ENCODE peak calls at places on chromosomes 5 and 9, in nine cellular contexts. One of them, this sample, is unnamed.

GRCh38 chr5:72295539-72295938 is 24.5 kb downstream of the MRPS27 start:
- DNase-seq in Peyer's patch: no peak
- DNase-seq in stomach: no peak
- DNase-seq in fibroblast of lung: no peak
- DNase-seq in neural crest cell: no peak
- DNase-seq in type B pancreatic cell: no peak
- DNase-seq in ascending aorta: no peak
- DNase-seq in GM12865: no peak
- DNase-seq in pancreas: no peak
- DNase-seq in this sample: no peak

GRCh38 chr9:94785211-94786169 is 59.0 kb downstream of the AOPEP start:
- DNase-seq in Peyer's patch: no peak
- DNase-seq in stomach: no peak
- DNase-seq in fibroblast of lung: no peak
- DNase-seq in neural crest cell: no peak
- DNase-seq in type B pancreatic cell: no peak
- DNase-seq in ascending aorta: no peak
- DNase-seq in GM12865: no peak
- DNase-seq in pancreas: no peak
- DNase-seq in this sample: no peak

GRCh38 chr9:107467416-107467815 is 22.2 kb downstream of the KLF4 start:
- DNase-seq in Peyer's patch: no peak
- DNase-seq in stomach: no peak
- DNase-seq in fibroblast of lung: no peak
- DNase-seq in neural crest cell: no peak
- DNase-seq in type B pancreatic cell: no peak
- DNase-seq in ascending aorta: no peak
- DNase-seq in GM12865: no peak
- DNase-seq in pancreas: no peak
- DNase-seq in this sample: no peak

GRCh38 chr5:86075139-86075538 is 542.6 kb upstream of the COX7C start:
- DNase-seq in Peyer's patch: no peak
- DNase-seq in stomach: no peak
- DNase-seq in fibroblast of lung: no peak
- DNase-seq in neural crest cell: no peak
- DNase-seq in type B pancreatic cell: no peak
- DNase-seq in ascending aorta: no peak
- DNase-seq in GM12865: no peak
- DNase-seq in pancreas: no peak
- DNase-seq in this sample: no peak

GRCh38 chr9:135000647-135001245 is 83.0 kb upstream of the FCN1 start:
- DNase-seq in Peyer's patch: no peak
- DNase-seq in stomach: no peak
- DNase-seq in fibroblast of lung: peak
- DNase-seq in neural crest cell: no peak
- DNase-seq in type B pancreatic cell: no peak
- DNase-seq in ascending aorta: no peak
- DNase-seq in GM12865: no peak
- DNase-seq in pancreas: no peak
- DNase-seq in this sample: no peak

GRCh38 chr5:31194892-31195291 is 1.4 kb downstream of the CDH6 start:
- DNase-seq in Peyer's patch: no peak
- DNase-seq in stomach: no peak
- DNase-seq in fibroblast of lung: peak
- DNase-seq in neural crest cell: no peak
- DNase-seq in type B pancreatic cell: no peak
- DNase-seq in ascending aorta: no peak
- DNase-seq in GM12865: no peak
- DNase-seq in pancreas: no peak
- DNase-seq in this sample: peak

GRCh38 chr5:103232393-103232999 is 26.1 kb upstream of the MACIR start:
- DNase-seq in Peyer's patch: no peak
- DNase-seq in stomach: no peak
- DNase-seq in fibroblast of lung: peak
- DNase-seq in neural crest cell: no peak
- DNase-seq in type B pancreatic cell: no peak
- DNase-seq in ascending aorta: no peak
- DNase-seq in GM12865: peak
- DNase-seq in pancreas: no peak
- DNase-seq in this sample: peak

GRCh38 chr5:66891184-66891925 is 295.2 kb downstream of the MAST4 start:
- DNase-seq in Peyer's patch: no peak
- DNase-seq in stomach: no peak
- DNase-seq in fibroblast of lung: peak
- DNase-seq in neural crest cell: no peak
- DNase-seq in type B pancreatic cell: no peak
- DNase-seq in ascending aorta: no peak
- DNase-seq in GM12865: no peak
- DNase-seq in pancreas: peak
- DNase-seq in this sample: peak

GRCh38 chr5:89595065-89595464 is 712.1 kb upstream of the MEF2C start:
- DNase-seq in Peyer's patch: no peak
- DNase-seq in stomach: no peak
- DNase-seq in fibroblast of lung: peak
- DNase-seq in neural crest cell: no peak
- DNase-seq in type B pancreatic cell: no peak
- DNase-seq in ascending aorta: no peak
- DNase-seq in GM12865: no peak
- DNase-seq in pancreas: no peak
- DNase-seq in this sample: no peak

GRCh38 chr9:129676970-129677369 is 11.5 kb downstream of the PRRX2 start:
- DNase-seq in Peyer's patch: no peak
- DNase-seq in stomach: no peak
- DNase-seq in fibroblast of lung: no peak
- DNase-seq in neural crest cell: no peak
- DNase-seq in type B pancreatic cell: no peak
- DNase-seq in ascending aorta: no peak
- DNase-seq in GM12865: no peak
- DNase-seq in pancreas: no peak
- DNase-seq in this sample: no peak

GRCh38 chr5:176985516-176985915 is 21.1 kb downstream of the UIMC1 start:
- DNase-seq in Peyer's patch: peak
- DNase-seq in stomach: no peak
- DNase-seq in fibroblast of lung: no peak
- DNase-seq in neural crest cell: no peak
- DNase-seq in type B pancreatic cell: no peak
- DNase-seq in ascending aorta: no peak
- DNase-seq in GM12865: peak
- DNase-seq in pancreas: no peak
- DNase-seq in this sample: no peak

GRCh38 chr5:55850839-55851674 is at the start of gene IL31RA:
- DNase-seq in Peyer's patch: no peak
- DNase-seq in stomach: no peak
- DNase-seq in fibroblast of lung: peak
- DNase-seq in neural crest cell: no peak
- DNase-seq in type B pancreatic cell: no peak
- DNase-seq in ascending aorta: no peak
- DNase-seq in GM12865: no peak
- DNase-seq in pancreas: no peak
- DNase-seq in this sample: peak

GRCh38 chr5:122756263-122756911 is 18.5 kb upstream of the SNX2 start:
- DNase-seq in Peyer's patch: no peak
- DNase-seq in stomach: no peak
- DNase-seq in fibroblast of lung: peak
- DNase-seq in neural crest cell: no peak
- DNase-seq in type B pancreatic cell: no peak
- DNase-seq in ascending aorta: no peak
- DNase-seq in GM12865: peak
- DNase-seq in pancreas: no peak
- DNase-seq in this sample: peak

GRCh38 chr5:40762716-40763115 is 7.0 kb upstream of the TTC33 start:
- DNase-seq in Peyer's patch: no peak
- DNase-seq in stomach: no peak
- DNase-seq in fibroblast of lung: peak
- DNase-seq in neural crest cell: no peak
- DNase-seq in type B pancreatic cell: no peak
- DNase-seq in ascending aorta: no peak
- DNase-seq in GM12865: no peak
- DNase-seq in pancreas: no peak
- DNase-seq in this sample: no peak

GRCh38 chr5:140557136-140557805 is at the start of gene SRA1:
- DNase-seq in Peyer's patch: peak
- DNase-seq in stomach: peak
- DNase-seq in fibroblast of lung: peak
- DNase-seq in neural crest cell: peak
- DNase-seq in type B pancreatic cell: peak
- DNase-seq in ascending aorta: peak
- DNase-seq in GM12865: peak
- DNase-seq in pancreas: peak
- DNase-seq in this sample: peak

GRCh38 chr9:110977259-110977709 is 61.0 kb downstream of the LPAR1 start:
- DNase-seq in Peyer's patch: peak
- DNase-seq in stomach: peak
- DNase-seq in fibroblast of lung: peak
- DNase-seq in neural crest cell: no peak
- DNase-seq in type B pancreatic cell: no peak
- DNase-seq in ascending aorta: no peak
- DNase-seq in GM12865: peak
- DNase-seq in pancreas: peak
- DNase-seq in this sample: peak

GRCh38 chr5:125607018-125607417 is 816.2 kb upstream of the GRAMD2B start:
- DNase-seq in Peyer's patch: no peak
- DNase-seq in stomach: no peak
- DNase-seq in fibroblast of lung: peak
- DNase-seq in neural crest cell: no peak
- DNase-seq in type B pancreatic cell: no peak
- DNase-seq in ascending aorta: no peak
- DNase-seq in GM12865: no peak
- DNase-seq in pancreas: no peak
- DNase-seq in this sample: no peak

GRCh38 chr5:27682600-27682999 is 644.2 kb upstream of the CDH9 start:
- DNase-seq in Peyer's patch: no peak
- DNase-seq in stomach: no peak
- DNase-seq in fibroblast of lung: no peak
- DNase-seq in neural crest cell: no peak
- DNase-seq in type B pancreatic cell: no peak
- DNase-seq in ascending aorta: no peak
- DNase-seq in GM12865: no peak
- DNase-seq in pancreas: no peak
- DNase-seq in this sample: no peak

GRCh38 chr9:4769321-4770080 is 23.2 kb upstream of the RCL1 start:
- DNase-seq in Peyer's patch: no peak
- DNase-seq in stomach: no peak
- DNase-seq in fibroblast of lung: peak
- DNase-seq in neural crest cell: no peak
- DNase-seq in type B pancreatic cell: no peak
- DNase-seq in ascending aorta: no peak
- DNase-seq in GM12865: peak
- DNase-seq in pancreas: no peak
- DNase-seq in this sample: no peak

GRCh38 chr5:173727839-173728778 is 111.7 kb upstream of the BOD1 start:
- DNase-seq in Peyer's patch: no peak
- DNase-seq in stomach: no peak
- DNase-seq in fibroblast of lung: no peak
- DNase-seq in neural crest cell: no peak
- DNase-seq in type B pancreatic cell: no peak
- DNase-seq in ascending aorta: no peak
- DNase-seq in GM12865: no peak
- DNase-seq in pancreas: no peak
- DNase-seq in this sample: no peak

GRCh38 chr9:124861342-124862229 is at the start of the genes ARPC5L and RPL35:
- DNase-seq in Peyer's patch: peak
- DNase-seq in stomach: peak
- DNase-seq in fibroblast of lung: peak
- DNase-seq in neural crest cell: peak
- DNase-seq in type B pancreatic cell: peak
- DNase-seq in ascending aorta: peak
- DNase-seq in GM12865: peak
- DNase-seq in pancreas: peak
- DNase-seq in this sample: peak
- TF ChIP-seq CTCF in Peyer's patch: peak
- TF ChIP-seq CTCF in stomach: no peak
- TF ChIP-seq CTCF in fibroblast of lung: no peak
- TF ChIP-seq CTCF in neural crest cell: no peak
- TF ChIP-seq CTCF in type B pancreatic cell: peak
- TF ChIP-seq CTCF in ascending aorta: no peak
- TF ChIP-seq CTCF in GM12865: peak
- TF ChIP-seq CTCF in pancreas: no peak
- TF ChIP-seq CTCF in this sample: peak

GRCh38 chr9:22528485-22528884 is 81.9 kb downstream of the DMRTA1 start:
- DNase-seq in Peyer's patch: no peak
- DNase-seq in stomach: no peak
- DNase-seq in fibroblast of lung: peak
- DNase-seq in neural crest cell: no peak
- DNase-seq in type B pancreatic cell: no peak
- DNase-seq in ascending aorta: no peak
- DNase-seq in GM12865: no peak
- DNase-seq in pancreas: no peak
- DNase-seq in this sample: no peak
- TF ChIP-seq CTCF in Peyer's patch: no peak
- TF ChIP-seq CTCF in stomach: no peak
- TF ChIP-seq CTCF in fibroblast of lung: peak
- TF ChIP-seq CTCF in neural crest cell: peak
- TF ChIP-seq CTCF in type B pancreatic cell: peak
- TF ChIP-seq CTCF in ascending aorta: no peak
- TF ChIP-seq CTCF in GM12865: no peak
- TF ChIP-seq CTCF in pancreas: no peak
- TF ChIP-seq CTCF in this sample: peak

GRCh38 chr5:52356311-52356918 is 431.3 kb upstream of the ITGA1 start:
- DNase-seq in Peyer's patch: no peak
- DNase-seq in stomach: no peak
- DNase-seq in fibroblast of lung: no peak
- DNase-seq in neural crest cell: no peak
- DNase-seq in type B pancreatic cell: no peak
- DNase-seq in ascending aorta: no peak
- DNase-seq in GM12865: peak
- DNase-seq in pancreas: no peak
- DNase-seq in this sample: peak
- TF ChIP-seq CTCF in Peyer's patch: no peak
- TF ChIP-seq CTCF in stomach: no peak
- TF ChIP-seq CTCF in fibroblast of lung: peak
- TF ChIP-seq CTCF in neural crest cell: peak
- TF ChIP-seq CTCF in type B pancreatic cell: peak
- TF ChIP-seq CTCF in ascending aorta: no peak
- TF ChIP-seq CTCF in GM12865: peak
- TF ChIP-seq CTCF in pancreas: peak
- TF ChIP-seq CTCF in this sample: peak

DNA sequence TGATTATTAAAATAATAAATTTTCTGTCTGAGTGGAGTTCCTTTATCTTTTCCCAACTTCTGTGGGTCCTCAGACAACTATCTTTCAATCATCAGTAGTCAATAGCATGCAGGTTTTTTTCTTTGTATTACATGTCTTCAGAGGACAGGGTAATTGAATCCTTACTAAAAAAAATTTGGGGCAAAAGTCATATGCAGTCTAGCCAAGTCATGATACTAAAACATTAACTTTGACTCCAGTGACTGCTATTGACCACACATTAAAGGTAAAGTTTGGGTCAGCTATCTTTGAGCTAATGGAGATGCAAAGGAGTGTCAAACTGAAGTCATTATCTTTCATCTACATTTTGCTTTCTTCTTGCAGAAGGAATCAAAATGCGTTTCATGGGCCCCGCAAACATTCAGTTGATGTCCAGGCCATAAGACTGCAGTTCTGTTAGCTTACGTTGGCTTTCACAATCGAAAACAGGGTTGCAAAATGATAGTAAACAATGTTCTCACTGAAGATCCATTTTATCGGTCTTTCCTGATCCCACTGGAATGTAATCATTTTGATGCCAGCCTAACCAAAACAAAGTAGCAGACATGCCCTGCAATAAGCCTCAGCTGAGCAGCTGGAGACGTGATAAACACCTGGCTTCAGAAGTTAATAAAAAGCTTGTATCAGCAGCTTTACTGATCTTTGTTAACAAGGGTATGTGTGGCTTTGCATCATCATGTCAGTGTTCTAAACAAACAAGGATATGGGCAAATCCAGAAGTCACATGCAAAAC is 186.1 kb upstream of the PRLR start:
- DNase-seq in Peyer's patch: no peak
- DNase-seq in stomach: no peak
- DNase-seq in fibroblast of lung: no peak
- DNase-seq in neural crest cell: no peak
- DNase-seq in type B pancreatic cell: no peak
- DNase-seq in ascending aorta: no peak
- DNase-seq in GM12865: no peak
- DNase-seq in pancreas: no peak
- DNase-seq in this sample: no peak
- TF ChIP-seq CTCF in Peyer's patch: no peak
- TF ChIP-seq CTCF in stomach: no peak
- TF ChIP-seq CTCF in fibroblast of lung: no peak
- TF ChIP-seq CTCF in neural crest cell: no peak
- TF ChIP-seq CTCF in type B pancreatic cell: no peak
- TF ChIP-seq CTCF in ascending aorta: no peak
- TF ChIP-seq CTCF in GM12865: no peak
- TF ChIP-seq CTCF in pancreas: no peak
- TF ChIP-seq CTCF in this sample: no peak